ENCODE peak calls at places on chromosome 4, in four cellular contexts. C is pons, I is fibroblast of the aortic adventitia, U is colonic mucosa. K is an unnamed sample.

GRCh38 chr4:165403667-165404066 is 24.9 kb downstream of the CPE start:
- DNase-seq in C (no peak), I (no peak), U (no peak), K (no peak)

GRCh38 chr4:174119051-174119450 is 164.4 kb downstream of the FBXO8 start:
- DNase-seq in C (no peak), I (peak; percentile 80), U (no peak), K (no peak)

GRCh38 chr4:111475001-111475400 is 670.3 kb upstream of the FAM241A start:
- DNase-seq in C (peak; percentile 39), I (peak; percentile 56), U (peak; percentile 58), K (peak; percentile 53)

GRCh38 chr4:141465151-141465550 is 171.2 kb upstream of the IL15 start:
- DNase-seq in C (no peak), I (no peak), U (no peak), K (no peak)

GRCh38 chr4:84879651-84880200 is 86.8 kb downstream of the WDFY3 start:
- DNase-seq in C (no peak), I (no peak), U (no peak), K (no peak)

GRCh38 chr4:20565075-20565721 is 135.1 kb upstream of the PACRGL start:
- DNase-seq in C (no peak), I (peak; percentile 49), U (no peak), K (no peak)

GRCh38 chr4:24024157-24024556 is 134.3 kb upstream of the PPARGC1A start:
- DNase-seq in C (no peak), I (peak; percentile 30), U (no peak), K (no peak)

GRCh38 chr4:13548059-13548983 is 4.0 kb upstream of the NKX3-2 start:
- DNase-seq in C (no peak), I (no peak), U (no peak), K (no peak)

GRCh38 chr4:2462218-2462991 is 6.5 kb upstream of the RNF4 start:
- DNase-seq in C (peak; percentile 52), I (peak; percentile 68), U (peak; percentile 55), K (peak; percentile 71)

GRCh38 chr4:159248383-159249178 is 145.7 kb downstream of the RAPGEF2 start:
- DNase-seq in C (peak; percentile 94), I (peak; percentile 85), U (no peak), K (peak; percentile 89)

GRCh38 chr4:124435276-124435675 is 277.3 kb downstream of the ANKRD50 start:
- DNase-seq in C (no peak), I (peak; percentile 37), U (no peak), K (no peak)

GRCh38 chr4:14842964-14843630 is 159.2 kb upstream of the CPEB2 start:
- DNase-seq in C (no peak), I (no peak), U (no peak), K (no peak)

GRCh38 chr4:168119870-168120269 is 27.5 kb downstream of the ANXA10 start:
- DNase-seq in C (no peak), I (peak; percentile 47), U (no peak), K (no peak)

GRCh38 chr4:138572007-138572406 is 329.9 kb upstream of the SLC7A11 start:
- DNase-seq in C (no peak), I (no peak), U (no peak), K (no peak)

GRCh38 chr4:147826288-147826646 is 94.4 kb downstream of the ARHGAP10 start:
- DNase-seq in C (no peak), I (no peak), U (no peak), K (no peak)

GRCh38 chr4:109211671-109212070 is 90.8 kb downstream of the COL25A1 start:
- DNase-seq in C (no peak), I (peak; percentile 2), U (no peak), K (no peak)

GRCh38 chr4:109472343-109472761 is 38.7 kb downstream of the SEC24B start:
- DNase-seq in C (no peak), I (peak; percentile 70), U (no peak), K (no peak)

GRCh38 chr4:103634236-103634635 is 85.5 kb downstream of the TACR3 start:
- DNase-seq in C (peak; percentile 15), I (no peak), U (no peak), K (no peak)

GRCh38 chr4:70505152-70505748 is 13.1 kb upstream of the AMTN start:
- DNase-seq in C (peak; percentile 63), I (peak; percentile 57), U (peak; percentile 50), K (peak; percentile 46)

GRCh38 chr4:186904104-186904503 is 180.4 kb upstream of the FAT1 start:
- DNase-seq in C (no peak), I (peak; percentile 61), U (no peak), K (no peak)

GRCh38 chr4:94304365-94304971 is 38.2 kb downstream of the HPGDS start:
- DNase-seq in C (peak; percentile 12), I (peak; percentile 62), U (no peak), K (peak; percentile 8)

GRCh38 chr4:38983756-38984647 is 48.2 kb downstream of the TMEM156 start:
- DNase-seq in C (peak; percentile 14), I (peak; percentile 32), U (no peak), K (peak; percentile 9)

GRCh38 chr4:14771504-14772175 is 230.6 kb upstream of the CPEB2 start:
- DNase-seq in C (no peak), I (no peak), U (no peak), K (no peak)

GRCh38 chr4:108683479-108683878 is 33.1 kb downstream of the OSTC start:
- DNase-seq in C (peak; percentile 19), I (peak; percentile 52), U (no peak), K (no peak)

GRCh38 chr4:8108991-8109390 is 49.6 kb downstream of the ABLIM2 start:
- DNase-seq in C (no peak), I (no peak), U (no peak), K (no peak)

GRCh38 chr4:120862432-120862831 is 60.1 kb downstream of the PRDM5 start:
- DNase-seq in C (no peak), I (no peak), U (no peak), K (no peak)

GRCh38 chr4:1039493-1040343 is 28.3 kb downstream of the FGFRL1 start:
- DNase-seq in C (no peak), I (peak; percentile 63), U (no peak), K (no peak)

GRCh38 chr4:180560896-180561295 is 1682.3 kb upstream of the TENM3 start:
- DNase-seq in C (peak; percentile 6), I (no peak), U (no peak), K (no peak)

GRCh38 chr4:175871774-175872405 is 59.8 kb upstream of the GPM6A start:
- DNase-seq in C (no peak), I (no peak), U (no peak), K (no peak)

GRCh38 chr4:128768373-128768996 is 41.0 kb upstream of the JADE1 start:
- DNase-seq in C (no peak), I (peak; percentile 78), U (no peak), K (no peak)

GRCh38 chr4:24594887-24595286 is 10.5 kb upstream of the DHX15 start:
- DNase-seq in C (no peak), I (peak; percentile 40), U (no peak), K (no peak)

GRCh38 chr4:71974681-71975080 is 57.1 kb upstream of the NPFFR2 start:
- DNase-seq in C (no peak), I (peak; percentile 52), U (no peak), K (no peak)

GRCh38 chr4:41124916-41125548 is 89.3 kb downstream of the APBB2 start:
- DNase-seq in C (no peak), I (no peak), U (no peak), K (no peak)